ENCODE peak calls at places on chromosome 12, in seven cellular contexts. S is nephron progenitor cell; U is stimulated activated CD8-positive, alpha-beta memory T cell treated with anti-CD3 and anti-CD28 coated beads, Interleukin-12 subunit alpha, Interleukin-12 subunit beta, amount 100 ng/mL, for 4 hours; F is NCI-H345; C is mucosa of gallbladder; Q is thoracic aorta; K is RWPE1. D is an unnamed sample.

GRCh38 chr12:25427328-25428249 is 125.5 kb downstream of the LMNTD1 start:
- DNase-seq in S (no peak), U (no peak), F (no peak), C (no peak), Q (no peak), K (no peak), D (no peak)

GRCh38 chr12:19158909-19159308 is 29.4 kb downstream of the PLEKHA5 start:
- DNase-seq in S (no peak), U (no peak), F (no peak), C (no peak), Q (no peak), K (no peak), D (no peak)

GRCh38 chr12:55726911-55727310 is 1.9 kb downstream of the CD63 start:
- DNase-seq in S (no peak), U (no peak), F (no peak), C (no peak), Q (no peak), K (no peak), D (no peak)

GRCh38 chr12:13790317-13790716 is 191.1 kb downstream of the GRIN2B start:
- DNase-seq in S (no peak), U (no peak), F (no peak), C (no peak), Q (no peak), K (no peak), D (no peak)

GRCh38 chr12:26471560-26471959 is 276.2 kb downstream of the SSPN start:
- DNase-seq in S (no peak), U (no peak), F (no peak), C (peak), Q (no peak), K (no peak), D (peak)

GRCh38 chr12:107884769-107885694 is 110.5 kb downstream of the ASCL4 start:
- DNase-seq in S (peak), U (no peak), F (peak), C (peak), Q (no peak), K (peak), D (peak)

GRCh38 chr12:83018063-83018462 is 331.4 kb downstream of the TMTC2 start:
- DNase-seq in S (no peak), U (no peak), F (no peak), C (no peak), Q (no peak), K (no peak), D (no peak)

GRCh38 chr12:104201238-104202001 is 14.2 kb upstream of the TXNRD1 start:
- DNase-seq in S (peak), U (peak), F (peak), C (peak), Q (no peak), K (peak), D (peak)

GRCh38 chr12:53145383-53145782 is 35.1 kb upstream of the ZNF740 start:
- DNase-seq in S (no peak), U (no peak), F (no peak), C (no peak), Q (no peak), K (no peak), D (no peak)

GRCh38 chr12:114799574-114800487 is 115.9 kb upstream of the TBX3 start:
- DNase-seq in S (peak), U (no peak), F (no peak), C (peak), Q (no peak), K (no peak), D (no peak)

GRCh38 chr12:810635-811415 is 58.4 kb downstream of the WNK1 start:
- DNase-seq in S (no peak), U (no peak), F (no peak), C (no peak), Q (no peak), K (no peak), D (no peak)

GRCh38 chr12:19761465-19761864 is 322.2 kb downstream of the AEBP2 start:
- DNase-seq in S (no peak), U (no peak), F (no peak), C (no peak), Q (no peak), K (no peak), D (no peak)